ENCODE peak calls at places on chromosomes 12 and 14, in eight cellular contexts. One of them, this sample, is unnamed.

GRCh38 chr14:102185360-102185759 is 45.7 kb downstream of the WDR20 start:
- DNase-seq in BJ: no peak
- DNase-seq in choroid plexus epithelial cell: no peak
- DNase-seq in WERI-Rb-1: no peak
- DNase-seq in lower leg skin: no peak
- DNase-seq in cardiac fibroblast: no peak
- DNase-seq in tibial artery: no peak
- DNase-seq in uterus: no peak
- DNase-seq in this sample: no peak

GRCh38 chr14:67172520-67172919 is 16.7 kb upstream of the GARIN2 start:
- DNase-seq in BJ: no peak
- DNase-seq in choroid plexus epithelial cell: no peak
- DNase-seq in WERI-Rb-1: no peak
- DNase-seq in lower leg skin: no peak
- DNase-seq in cardiac fibroblast: no peak
- DNase-seq in tibial artery: no peak
- DNase-seq in uterus: no peak
- DNase-seq in this sample: no peak

GRCh38 chr12:122996621-122997342 is 16.3 kb downstream of the ARL6IP4 start:
- DNase-seq in BJ: no peak
- DNase-seq in choroid plexus epithelial cell: no peak
- DNase-seq in WERI-Rb-1: no peak
- DNase-seq in lower leg skin: no peak
- DNase-seq in cardiac fibroblast: no peak
- DNase-seq in tibial artery: no peak
- DNase-seq in uterus: no peak
- DNase-seq in this sample: no peak

GRCh38 chr12:123150273-123150803 is 552 bp downstream of the PITPNM2 start:
- DNase-seq in BJ: no peak
- DNase-seq in choroid plexus epithelial cell: no peak
- DNase-seq in WERI-Rb-1: no peak
- DNase-seq in lower leg skin: no peak
- DNase-seq in cardiac fibroblast: no peak
- DNase-seq in tibial artery: peak
- DNase-seq in uterus: peak
- DNase-seq in this sample: peak

GRCh38 chr12:107379852-107380567 is 286.7 kb upstream of the CRY1 start:
- DNase-seq in BJ: peak
- DNase-seq in choroid plexus epithelial cell: peak
- DNase-seq in WERI-Rb-1: peak
- DNase-seq in lower leg skin: no peak
- DNase-seq in cardiac fibroblast: peak
- DNase-seq in tibial artery: no peak
- DNase-seq in uterus: no peak
- DNase-seq in this sample: no peak

GRCh38 chr12:95583933-95584332 is 32.7 kb upstream of the USP44 start:
- DNase-seq in BJ: no peak
- DNase-seq in choroid plexus epithelial cell: no peak
- DNase-seq in WERI-Rb-1: no peak
- DNase-seq in lower leg skin: no peak
- DNase-seq in cardiac fibroblast: no peak
- DNase-seq in tibial artery: no peak
- DNase-seq in uterus: no peak
- DNase-seq in this sample: no peak

GRCh38 chr12:94326727-94327126 is 132.9 kb downstream of the CEP83 start:
- DNase-seq in BJ: peak
- DNase-seq in choroid plexus epithelial cell: peak
- DNase-seq in WERI-Rb-1: no peak
- DNase-seq in lower leg skin: no peak
- DNase-seq in cardiac fibroblast: peak
- DNase-seq in tibial artery: no peak
- DNase-seq in uterus: no peak
- DNase-seq in this sample: no peak

GRCh38 chr14:67166450-67166853 is 22.8 kb upstream of the GARIN2 start:
- DNase-seq in BJ: no peak
- DNase-seq in choroid plexus epithelial cell: peak
- DNase-seq in WERI-Rb-1: peak
- DNase-seq in lower leg skin: no peak
- DNase-seq in cardiac fibroblast: peak
- DNase-seq in tibial artery: no peak
- DNase-seq in uterus: peak
- DNase-seq in this sample: peak

GRCh38 chr14:64113279-64113678 is 180.9 kb downstream of the ESR2 start:
- DNase-seq in BJ: no peak
- DNase-seq in choroid plexus epithelial cell: peak
- DNase-seq in WERI-Rb-1: no peak
- DNase-seq in lower leg skin: no peak
- DNase-seq in cardiac fibroblast: no peak
- DNase-seq in tibial artery: peak
- DNase-seq in uterus: no peak
- DNase-seq in this sample: no peak

GRCh38 chr12:132954471-132955048 is 1.5 kb downstream of the ZNF605 start:
- DNase-seq in BJ: no peak
- DNase-seq in choroid plexus epithelial cell: no peak
- DNase-seq in WERI-Rb-1: no peak
- DNase-seq in lower leg skin: no peak
- DNase-seq in cardiac fibroblast: no peak
- DNase-seq in tibial artery: peak
- DNase-seq in uterus: no peak
- DNase-seq in this sample: no peak

GRCh38 chr12:109621271-109621671 is 47.7 kb downstream of the MVK start:
- DNase-seq in BJ: peak
- DNase-seq in choroid plexus epithelial cell: peak
- DNase-seq in WERI-Rb-1: no peak
- DNase-seq in lower leg skin: no peak
- DNase-seq in cardiac fibroblast: no peak
- DNase-seq in tibial artery: no peak
- DNase-seq in uterus: no peak
- DNase-seq in this sample: no peak

GRCh38 chr12:88893801-88894200 is 313.5 kb upstream of the KITLG start:
- DNase-seq in BJ: no peak
- DNase-seq in choroid plexus epithelial cell: no peak
- DNase-seq in WERI-Rb-1: no peak
- DNase-seq in lower leg skin: no peak
- DNase-seq in cardiac fibroblast: no peak
- DNase-seq in tibial artery: no peak
- DNase-seq in uterus: no peak
- DNase-seq in this sample: no peak

DNA sequence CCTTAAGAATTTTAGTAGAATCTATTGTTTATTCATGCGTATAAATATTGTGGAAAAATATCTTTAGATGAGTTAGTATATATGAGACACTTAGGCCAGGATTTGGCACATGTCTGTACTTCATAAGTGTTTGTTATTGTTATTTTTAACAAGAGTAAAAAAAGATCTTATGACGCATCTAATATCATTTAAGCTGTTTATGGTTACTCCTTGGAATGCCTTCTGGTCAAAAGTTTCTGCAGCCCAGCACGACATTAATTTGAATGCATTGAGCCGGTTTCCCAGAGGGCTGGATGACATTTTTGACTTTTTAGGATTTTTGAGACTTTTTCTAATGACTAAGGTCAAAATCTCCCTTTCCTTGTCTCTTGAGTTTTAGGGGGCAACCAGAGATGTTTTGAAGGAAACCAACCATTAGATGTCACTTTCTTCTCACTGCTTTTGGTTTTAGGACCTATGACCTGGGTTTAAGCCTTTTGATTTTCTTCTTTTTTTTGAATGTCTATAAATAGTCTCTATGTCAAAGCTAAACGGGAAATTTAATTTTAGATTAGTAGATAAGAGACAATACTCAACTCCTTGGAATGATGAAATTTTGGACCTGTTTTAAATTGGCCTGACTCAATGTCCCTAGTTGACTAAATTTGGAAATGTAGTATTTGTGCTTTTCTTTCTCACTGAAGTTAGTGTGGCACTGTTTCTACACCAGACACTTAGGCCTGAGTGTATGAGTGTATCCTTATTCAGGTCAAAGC is 215.5 kb downstream of the AEBP2 start:
- DNase-seq in BJ: peak
- DNase-seq in choroid plexus epithelial cell: peak
- DNase-seq in WERI-Rb-1: no peak
- DNase-seq in lower leg skin: no peak
- DNase-seq in cardiac fibroblast: peak
- DNase-seq in tibial artery: no peak
- DNase-seq in uterus: no peak
- DNase-seq in this sample: no peak
- TF ChIP-seq CTCF in BJ: no peak
- TF ChIP-seq CTCF in choroid plexus epithelial cell: no peak
- TF ChIP-seq CTCF in WERI-Rb-1: no peak
- TF ChIP-seq CTCF in lower leg skin: no peak
- TF ChIP-seq CTCF in cardiac fibroblast: no peak
- TF ChIP-seq CTCF in tibial artery: peak
- TF ChIP-seq CTCF in uterus: no peak
- TF ChIP-seq CTCF in this sample: no peak

GRCh38 chr12:12138203-12139154 is 67.7 kb downstream of the BCL2L14 start:
- DNase-seq in BJ: no peak
- DNase-seq in choroid plexus epithelial cell: no peak
- DNase-seq in WERI-Rb-1: no peak
- DNase-seq in lower leg skin: no peak
- DNase-seq in cardiac fibroblast: no peak
- DNase-seq in tibial artery: no peak
- DNase-seq in uterus: no peak
- DNase-seq in this sample: no peak
- TF ChIP-seq CTCF in BJ: no peak
- TF ChIP-seq CTCF in choroid plexus epithelial cell: no peak
- TF ChIP-seq CTCF in WERI-Rb-1: no peak
- TF ChIP-seq CTCF in lower leg skin: no peak
- TF ChIP-seq CTCF in cardiac fibroblast: no peak
- TF ChIP-seq CTCF in tibial artery: no peak
- TF ChIP-seq CTCF in uterus: no peak
- TF ChIP-seq CTCF in this sample: no peak

GRCh38 chr14:105492051-105492965 is 1.3 kb downstream of the TEDC1 start:
- DNase-seq in BJ: no peak
- DNase-seq in choroid plexus epithelial cell: no peak
- DNase-seq in WERI-Rb-1: no peak
- DNase-seq in lower leg skin: peak
- DNase-seq in cardiac fibroblast: no peak
- DNase-seq in tibial artery: peak
- DNase-seq in uterus: peak
- DNase-seq in this sample: peak

GRCh38 chr14:105491366-105492006 is 440 bp downstream of the TEDC1 start:
- DNase-seq in BJ: no peak
- DNase-seq in choroid plexus epithelial cell: peak
- DNase-seq in WERI-Rb-1: peak
- DNase-seq in lower leg skin: peak
- DNase-seq in cardiac fibroblast: peak
- DNase-seq in tibial artery: peak
- DNase-seq in uterus: peak
- DNase-seq in this sample: peak

GRCh38 chr14:105489607-105490317 is 1.3 kb upstream of the TEDC1 start:
- DNase-seq in BJ: no peak
- DNase-seq in choroid plexus epithelial cell: peak
- DNase-seq in WERI-Rb-1: peak
- DNase-seq in lower leg skin: peak
- DNase-seq in cardiac fibroblast: peak
- DNase-seq in tibial artery: peak
- DNase-seq in uterus: peak
- DNase-seq in this sample: peak

GRCh38 chr14:105490318-105490571 is 801 bp upstream of the TEDC1 start:
- DNase-seq in BJ: no peak
- DNase-seq in choroid plexus epithelial cell: no peak
- DNase-seq in WERI-Rb-1: no peak
- DNase-seq in lower leg skin: peak
- DNase-seq in cardiac fibroblast: no peak
- DNase-seq in tibial artery: no peak
- DNase-seq in uterus: peak
- DNase-seq in this sample: no peak

GRCh38 chr14:105490572-105491365 is at the start of gene TEDC1:
- DNase-seq in BJ: peak
- DNase-seq in choroid plexus epithelial cell: peak
- DNase-seq in WERI-Rb-1: peak
- DNase-seq in lower leg skin: peak
- DNase-seq in cardiac fibroblast: peak
- DNase-seq in tibial artery: peak
- DNase-seq in uterus: peak
- DNase-seq in this sample: peak
- TF ChIP-seq CTCF in BJ: peak
- TF ChIP-seq CTCF in choroid plexus epithelial cell: peak
- TF ChIP-seq CTCF in WERI-Rb-1: peak
- TF ChIP-seq CTCF in lower leg skin: peak
- TF ChIP-seq CTCF in cardiac fibroblast: peak
- TF ChIP-seq CTCF in tibial artery: peak
- TF ChIP-seq CTCF in uterus: peak
- TF ChIP-seq CTCF in this sample: peak

DNA sequence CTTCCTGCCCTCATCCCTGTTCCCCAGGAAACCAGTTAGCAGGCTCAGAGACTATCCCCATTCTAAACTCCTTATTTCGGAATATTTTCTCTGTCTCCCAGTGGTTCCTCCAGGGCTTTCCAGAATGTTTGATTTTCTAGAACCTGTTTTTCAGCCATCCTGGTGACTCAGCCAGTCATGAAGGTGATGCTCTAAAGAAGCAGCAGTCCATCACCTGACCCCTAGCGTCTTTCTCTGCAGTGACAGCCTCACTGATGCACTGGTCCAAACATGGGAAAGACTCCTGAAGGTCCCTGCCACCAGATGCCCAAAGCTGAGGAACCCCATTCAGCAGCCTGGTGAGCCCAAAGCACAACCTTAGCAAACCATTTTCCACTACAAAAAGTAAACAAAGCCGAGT is 212.6 kb downstream of the PHETA1 start:
- DNase-seq in BJ: no peak
- DNase-seq in choroid plexus epithelial cell: no peak
- DNase-seq in WERI-Rb-1: no peak
- DNase-seq in lower leg skin: no peak
- DNase-seq in cardiac fibroblast: no peak
- DNase-seq in tibial artery: no peak
- DNase-seq in uterus: no peak
- DNase-seq in this sample: no peak
- TF ChIP-seq CTCF in BJ: no peak
- TF ChIP-seq CTCF in choroid plexus epithelial cell: no peak
- TF ChIP-seq CTCF in WERI-Rb-1: no peak
- TF ChIP-seq CTCF in lower leg skin: no peak
- TF ChIP-seq CTCF in cardiac fibroblast: no peak
- TF ChIP-seq CTCF in tibial artery: no peak
- TF ChIP-seq CTCF in uterus: no peak
- TF ChIP-seq CTCF in this sample: no peak

This sample was measured in glutamatergic neuron.